ENCODE peak calls at places on chromosomes 3 and 15, in six cellular contexts. F is tibial artery, B is lower lobe of right lung, G is heart left ventricle, A is fibroblast of lung, K is IMR-90. H is an unnamed sample.

GRCh38 chr3:128487813-128488635 is 5.0 kb downstream of the GATA2 start:
- DNase-seq in B (peak), A (peak), K (peak), G (peak), F (peak), H (peak)

GRCh38 chr3:25910997-25911396 is 121.1 kb downstream of the OXSM start:
- DNase-seq in G (no peak), F (no peak), K (peak), A (peak), B (peak), H (peak)

GRCh38 chr3:158559504-158559903 is 11.5 kb upstream of the MLF1 start:
- DNase-seq in K (no peak), F (no peak), B (no peak), G (no peak), A (no peak), H (no peak)

GRCh38 chr3:111032677-111033076 is 38.9 kb upstream of the NECTIN3 start:
- DNase-seq in K (peak), B (no peak), F (no peak), A (no peak), G (no peak), H (no peak)

GRCh38 chr15:98876461-98877369 is 130.9 kb downstream of the PGPEP1L start:
- DNase-seq in K (peak), A (no peak), B (no peak), F (no peak), G (no peak), H (no peak)

GRCh38 chr3:186821429-186822367 is 15.4 kb upstream of the RFC4 start:
- DNase-seq in G (no peak), B (no peak), K (peak), A (peak), F (no peak), H (no peak)

GRCh38 chr3:164174049-164174448 is 904.2 kb downstream of the SI start:
- DNase-seq in B (no peak), G (no peak), F (no peak), K (no peak), A (no peak), H (no peak)

GRCh38 chr15:71623111-71623510 is 187.2 kb upstream of the NR2E3 start:
- DNase-seq in F (no peak), K (no peak), G (no peak), A (no peak), B (no peak), H (no peak)

GRCh38 chr3:129950318-129951046 is 24.0 kb upstream of the TRH start:
- DNase-seq in F (no peak), A (no peak), G (no peak), B (no peak), K (no peak), H (peak)

GRCh38 chr3:71511037-71511436 is 72.5 kb downstream of the FOXP1 start:
- DNase-seq in K (peak), B (no peak), G (no peak), F (no peak), A (peak), H (peak)

GRCh38 chr3:156161172-156161571 is 40.8 kb downstream of the KCNAB1 start:
- DNase-seq in A (peak), K (peak), G (no peak), F (no peak), B (no peak), H (no peak)

GRCh38 chr3:156158656-156159295 is 38.4 kb downstream of the KCNAB1 start:
- DNase-seq in G (no peak), F (no peak), B (no peak), K (no peak), A (no peak), H (no peak)

GRCh38 chr3:156160653-156161052 is 40.3 kb downstream of the KCNAB1 start:
- DNase-seq in F (no peak), A (no peak), K (no peak), B (no peak), G (no peak), H (no peak)
- H3K27ac ChIP-seq in F (no peak), A (no peak), K (no peak), B (peak), G (no peak), H (no peak)

GRCh38 chr15:67096536-67097294 is 31.3 kb downstream of the SMAD3 start:
- DNase-seq in B (no peak), K (peak), G (no peak), F (no peak), A (no peak), H (peak)

GRCh38 chr15:67097424-67097823 is 32.0 kb downstream of the SMAD3 start:
- DNase-seq in B (no peak), G (no peak), F (no peak), K (no peak), A (no peak), H (no peak)

GRCh38 chr15:67100124-67100791 is 34.9 kb downstream of the SMAD3 start:
- DNase-seq in G (no peak), F (no peak), K (no peak), A (no peak), B (no peak), H (no peak)

GRCh38 chr15:67097893-67098740 is 32.7 kb downstream of the SMAD3 start:
- DNase-seq in F (no peak), B (no peak), G (peak), A (peak), K (peak), H (peak)

GRCh38 chr15:67098768-67099282 is 33.4 kb downstream of the SMAD3 start:
- DNase-seq in K (no peak), G (no peak), B (no peak), F (no peak), A (no peak), H (no peak)
- H3K27ac ChIP-seq in K (peak), G (peak), B (peak), F (peak), A (peak), H (no peak)

GRCh38 chr3:12997387-12997786 is 75.8 kb downstream of the IQSEC1 start:
- DNase-seq in K (no peak), G (no peak), B (no peak), A (no peak), F (no peak), H (no peak)

GRCh38 chr3:12998648-12999047 is 74.6 kb downstream of the IQSEC1 start:
- DNase-seq in K (no peak), A (no peak), G (no peak), F (peak), B (no peak), H (peak)

GRCh38 chr3:12996181-12996506 is 77.1 kb downstream of the IQSEC1 start:
- DNase-seq in K (peak), F (no peak), G (no peak), B (no peak), A (no peak), H (no peak)

GRCh38 chr3:13002398-13003124 is 70.7 kb downstream of the IQSEC1 start:
- DNase-seq in K (no peak), F (no peak), B (no peak), G (no peak), A (no peak), H (no peak)

GRCh38 chr3:12999147-13000140 is 73.8 kb downstream of the IQSEC1 start:
- DNase-seq in F (peak), K (no peak), B (peak), G (peak), A (no peak), H (peak)
- H3K27ac ChIP-seq in F (peak), K (no peak), B (peak), G (peak), A (no peak), H (no peak)

GRCh38 chr3:149386299-149386606 is 8.8 kb upstream of the TM4SF1 start:
- DNase-seq in K (no peak), A (no peak), F (no peak), B (no peak), G (no peak), H (no peak)

GRCh38 chr3:149384167-149384566 is 6.7 kb upstream of the TM4SF1 start:
- DNase-seq in K (no peak), A (no peak), G (no peak), B (no peak), F (no peak), H (no peak)

GRCh38 chr3:149383703-149384102 is 6.3 kb upstream of the TM4SF1 start:
- DNase-seq in K (no peak), F (no peak), G (no peak), B (no peak), A (no peak), H (no peak)

GRCh38 chr3:149385617-149386298 is 8.3 kb upstream of the TM4SF1 start:
- DNase-seq in A (no peak), G (no peak), B (no peak), F (no peak), K (no peak), H (no peak)

GRCh38 chr3:149384911-149385321 is 7.5 kb upstream of the TM4SF1 start:
- DNase-seq in K (peak), A (peak), G (no peak), F (no peak), B (no peak), H (no peak)
- H3K27ac ChIP-seq in K (peak), A (peak), G (peak), F (no peak), B (no peak), H (peak)

H was measured in aorta.